ENCODE peak calls at places on chromosome 14, in seven cellular contexts. Q is GM23338, Z is mesendoderm, J is ACHN, L is esophagus squamous epithelium, D is thyroid gland, M is frontal cortex. S is an unnamed sample.

GRCh38 chr14:23624830-23625404 is 11.2 kb upstream of the DHRS2 start:
- DNase-seq in Q (peak), Z (peak), J (no peak), L (no peak), D (no peak), M (no peak), S (no peak)

GRCh38 chr14:62084020-62084419 is 321.8 kb downstream of the SNAPC1 start:
- DNase-seq in Q (no peak), Z (no peak), J (no peak), L (no peak), D (no peak), M (peak), S (no peak)

GRCh38 chr14:29627141-29627540 is 300.5 kb downstream of the PRKD1 start:
- DNase-seq in Q (no peak), Z (peak), J (no peak), L (no peak), D (no peak), M (no peak), S (no peak)

GRCh38 chr14:54881235-54881760 is 21.3 kb downstream of the GCH1 start:
- DNase-seq in Q (no peak), Z (no peak), J (peak), L (no peak), D (no peak), M (no peak), S (no peak)

GRCh38 chr14:91858536-91859275 is 8.6 kb downstream of the TC2N start:
- DNase-seq in Q (peak), Z (peak), J (no peak), L (no peak), D (no peak), M (no peak), S (no peak)

GRCh38 chr14:99907761-99908652 is 114.8 kb downstream of the EML1 start:
- DNase-seq in Q (no peak), Z (no peak), J (no peak), L (no peak), D (no peak), M (no peak), S (no peak)

GRCh38 chr14:69999246-69999645 is 120.0 kb downstream of the SMOC1 start:
- DNase-seq in Q (no peak), Z (peak), J (no peak), L (no peak), D (no peak), M (no peak), S (no peak)

GRCh38 chr14:92425101-92425500 is 88.5 kb upstream of the RIN3 start:
- DNase-seq in Q (no peak), Z (peak), J (no peak), L (no peak), D (no peak), M (no peak), S (no peak)

GRCh38 chr14:100065161-100065871 is at the start of gene EVL:
- DNase-seq in Q (no peak), Z (no peak), J (no peak), L (no peak), D (peak), M (no peak), S (no peak)

GRCh38 chr14:72169521-72169920 is 237.3 kb downstream of the RGS6 start:
- DNase-seq in Q (peak), Z (peak), J (peak), L (no peak), D (no peak), M (no peak), S (no peak)

GRCh38 chr14:68828728-68829127 is 35.9 kb upstream of the ZFP36L1 start:
- DNase-seq in Q (no peak), Z (no peak), J (no peak), L (no peak), D (no peak), M (no peak), S (no peak)

S was measured in SK-N-DZ.